ENCODE peak calls at places on chromosome 14, in nine cellular contexts. G, P, E, B, I, U, X, Z and N are unnamed samples.
A peak's percentile ranks its signal among the peaks of the same experiment; 100 is the strongest.

GRCh38 chr14:97878727-97879126 is 1081.5 kb downstream of the VRK1 start:
- DNase-seq in G (peak; percentile 16), P (peak; percentile 3), E (no peak), B (peak; percentile 74), I (peak; percentile 14), U (peak; percentile 20), X (peak; percentile 15), Z (peak; percentile 30), N (no peak)

GRCh38 chr14:75274899-75275569 is 3.6 kb upstream of the FOS start:
- DNase-seq in G (peak; percentile 26), P (peak; percentile 66), E (no peak), B (peak; percentile 71), I (no peak), U (no peak), X (no peak), Z (no peak), N (peak; percentile 48)

GRCh38 chr14:95519699-95520098 is 3.2 kb upstream of the SYNE3 start:
- DNase-seq in G (peak; percentile 78), P (peak; percentile 81), E (peak; percentile 90), B (peak; percentile 65), I (peak; percentile 82), U (peak; percentile 63), X (peak; percentile 79), Z (peak; percentile 92), N (no peak)

GRCh38 chr14:96349286-96350075 is 13.7 kb downstream of the ATG2B start:
- DNase-seq in G (no peak), P (no peak), E (peak; percentile 17), B (peak; percentile 8), I (no peak), U (no peak), X (no peak), Z (no peak), N (no peak)

GRCh38 chr14:61872452-61872851 is 110.2 kb downstream of the SNAPC1 start:
- DNase-seq in G (no peak), P (no peak), E (no peak), B (no peak), I (no peak), U (no peak), X (no peak), Z (no peak), N (peak; percentile 50)

GRCh38 chr14:56933446-56933845 is 123.2 kb upstream of the OTX2 start:
- DNase-seq in G (no peak), P (no peak), E (no peak), B (peak; percentile 21), I (no peak), U (no peak), X (no peak), Z (no peak), N (no peak)

GRCh38 chr14:51074986-51075385 is 19.9 kb downstream of the TRIM9 start:
- DNase-seq in G (no peak), P (no peak), E (no peak), B (no peak), I (no peak), U (no peak), X (no peak), Z (no peak), N (no peak)

GRCh38 chr14:24315807-24316596 is 4.7 kb downstream of the LTB4R start:
- DNase-seq in G (peak; percentile 55), P (no peak), E (peak; percentile 19), B (no peak), I (no peak), U (no peak), X (no peak), Z (no peak), N (no peak)

GRCh38 chr14:103074699-103075341 is 9.2 kb upstream of the LBHD2 start:
- DNase-seq in G (peak; percentile 82), P (no peak), E (no peak), B (no peak), I (peak; percentile 49), U (peak; percentile 83), X (peak; percentile 69), Z (no peak), N (no peak)

GRCh38 chr14:94465042-94465441 is 11.0 kb downstream of the SERPINA9 start:
- DNase-seq in G (no peak), P (no peak), E (no peak), B (no peak), I (no peak), U (no peak), X (no peak), Z (no peak), N (no peak)

GRCh38 chr14:61628192-61628591 is 67.1 kb upstream of the HIF1A start:
- DNase-seq in G (no peak), P (no peak), E (no peak), B (no peak), I (no peak), U (no peak), X (no peak), Z (no peak), N (no peak)

GRCh38 chr14:95514131-95515079 is 2.0 kb downstream of the SYNE3 start:
- DNase-seq in G (no peak), P (no peak), E (no peak), B (peak; percentile 71), I (no peak), U (no peak), X (no peak), Z (no peak), N (no peak)

GRCh38 chr14:49769171-49769570 is 1.2 kb downstream of the KLHDC2 start:
- DNase-seq in G (no peak), P (peak; percentile 60), E (peak; percentile 70), B (peak; percentile 27), I (no peak), U (no peak), X (no peak), Z (peak; percentile 70), N (no peak)

GRCh38 chr14:64826845-64827244 is 52.9 kb downstream of the SPTB start:
- DNase-seq in G (no peak), P (no peak), E (peak; percentile 43), B (peak; percentile 3), I (no peak), U (no peak), X (no peak), Z (peak; percentile 51), N (no peak)

GRCh38 chr14:102581193-102581592 is 11.3 kb upstream of the RCOR1 start:
- DNase-seq in G (no peak), P (no peak), E (no peak), B (no peak), I (no peak), U (no peak), X (no peak), Z (no peak), N (no peak)

GRCh38 chr14:37241206-37241605 is 43.5 kb downstream of the MIPOL1 start:
- DNase-seq in G (no peak), P (no peak), E (no peak), B (peak; percentile 25), I (no peak), U (no peak), X (no peak), Z (no peak), N (no peak)

GRCh38 chr14:68842298-68842697 is 49.4 kb upstream of the ZFP36L1 start:
- DNase-seq in G (no peak), P (no peak), E (no peak), B (no peak), I (no peak), U (no peak), X (peak; percentile 87), Z (no peak), N (no peak)

GRCh38 chr14:56205906-56206305 is 87.7 kb downstream of the PELI2 start:
- DNase-seq in G (no peak), P (no peak), E (no peak), B (peak; percentile 81), I (no peak), U (no peak), X (no peak), Z (no peak), N (no peak)

GRCh38 chr14:76894308-76894707 is 68.1 kb downstream of the LRRC74A start:
- DNase-seq in G (no peak), P (no peak), E (no peak), B (no peak), I (no peak), U (no peak), X (no peak), Z (no peak), N (no peak)

GRCh38 chr14:91872517-91873470 is 5.5 kb upstream of the TC2N start:
- DNase-seq in G (peak; percentile 72), P (peak; percentile 21), E (peak; percentile 80), B (peak; percentile 89), I (no peak), U (peak; percentile 68), X (peak; percentile 48), Z (peak; percentile 86), N (no peak)

GRCh38 chr14:95056476-95056875 is 100.9 kb downstream of the DICER1 start:
- DNase-seq in G (no peak), P (no peak), E (no peak), B (no peak), I (no peak), U (no peak), X (no peak), Z (no peak), N (no peak)

GRCh38 chr14:60064491-60065072 is 27.1 kb upstream of the PCNX4 start:
- DNase-seq in G (no peak), P (peak; percentile 43), E (peak; percentile 67), B (peak; percentile 46), I (no peak), U (no peak), X (no peak), Z (peak; percentile 55), N (peak; percentile 2)
- TF ChIP-seq CTCF in G (peak; percentile 77), P (peak; percentile 57), E (peak; percentile 62), B (peak; percentile 42), I (peak; percentile 83), U (peak; percentile 56), X (peak; percentile 53), Z (peak; percentile 79), N (peak; percentile 41)

GRCh38 chr14:34537677-34538009 is 1.9 kb downstream of the EAPP start:
- DNase-seq in G (no peak), P (no peak), E (no peak), B (no peak), I (no peak), U (no peak), X (no peak), Z (no peak), N (no peak)
- H3K4me3 ChIP-seq in G (peak overlapping the region; percentile 97), P (no peak overlapping the region), E (no peak overlapping the region), B (no peak overlapping the region), I (peak overlapping the region; percentile 72), U (peak overlapping the region; percentile 99), X (peak overlapping the region; percentile 85), Z (no peak overlapping the region), N (no peak overlapping the region)

GRCh38 chr14:104695660-104696000 is 6.2 kb downstream of the INF2 start:
- DNase-seq in G (no peak), P (no peak), E (no peak), B (no peak), I (no peak), U (no peak), X (no peak), Z (no peak), N (no peak)
- TF ChIP-seq CTCF in G (peak; percentile 37), P (no peak), E (no peak), B (no peak), I (no peak), U (no peak), X (no peak), Z (no peak), N (no peak)

DNA sequence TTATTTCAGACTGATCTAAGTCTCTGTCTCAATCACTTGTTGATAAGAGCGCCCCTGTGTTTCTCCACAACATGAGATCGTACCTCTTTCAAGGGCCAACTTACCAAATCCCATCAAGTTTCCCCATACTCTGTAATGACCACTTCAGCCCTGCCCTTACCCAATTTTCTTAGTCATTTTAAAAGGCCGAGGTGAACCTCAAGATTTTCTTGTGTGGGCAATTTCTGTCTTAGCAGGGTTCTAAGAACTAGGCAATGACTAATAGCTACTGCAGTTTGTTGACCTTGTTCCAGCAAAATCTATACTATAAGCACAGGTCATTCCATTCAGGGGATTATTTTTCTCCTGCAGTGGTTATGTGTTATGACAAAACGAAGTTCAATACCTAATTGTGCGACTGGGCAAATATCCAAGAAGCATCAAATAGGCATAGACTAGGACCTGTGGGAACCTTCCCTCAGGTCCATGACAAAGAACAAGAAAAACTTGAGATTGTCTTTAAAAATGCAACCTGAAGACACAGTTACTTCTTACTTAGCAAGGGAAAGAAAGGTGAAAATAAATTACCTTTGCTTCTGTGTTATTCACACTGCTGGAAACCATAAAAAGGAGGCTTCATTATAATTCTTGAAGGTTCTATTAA is 359.9 kb downstream of the PCNX1 start:
- DNase-seq in G (no peak), P (peak; percentile 50), E (peak; percentile 69), B (peak; percentile 87), I (no peak), U (no peak), X (no peak), Z (peak; percentile 43), N (peak; percentile 24)
- H3K4me3 ChIP-seq in G (no peak overlapping the region), P (no peak overlapping the region), E (no peak overlapping the region), B (no peak overlapping the region), I (peak overlapping the region; percentile 34), U (no peak overlapping the region), X (no peak overlapping the region), Z (no peak overlapping the region), N (no peak overlapping the region)